ENCODE peak calls at places on chromosome 6, in ten cellular contexts. J is lower lobe of right lung, X is Right ventricle myocardium superior, G is psoas muscle, F is NCI-H1417, W is brain microvascular endothelial cell, I is GM20000, L is pancreas, K is type B pancreatic cell, R is GDM1. E is an unnamed sample.

GRCh38 chr6:158653577-158654354 is 3.9 kb downstream of the SYTL3 start:
- DNase-seq in L (no peak), F (no peak), K (peak; percentile 42), W (no peak), R (peak; percentile 62), I (peak; percentile 77), G (no peak), J (peak; percentile 70), X (peak; percentile 69), E (no peak)

GRCh38 chr6:63272397-63272796 is 47.4 kb downstream of the LGSN start:
- DNase-seq in G (no peak), I (peak; percentile 51), X (no peak), F (peak; percentile 68), L (no peak), J (no peak), R (no peak), K (no peak), W (no peak), E (peak; percentile 64)

GRCh38 chr6:48754631-48755030 is 643.6 kb upstream of the PTCHD4 start:
- DNase-seq in L (no peak), K (no peak), X (no peak), W (no peak), J (no peak), I (no peak), F (no peak), R (no peak), G (no peak), E (no peak)

GRCh38 chr6:33314515-33314942 is 651 bp upstream of the TAPBP start:
- DNase-seq in J (peak; percentile 76), X (peak; percentile 64), W (peak; percentile 89), I (peak; percentile 75), K (no peak), R (peak; percentile 25), F (peak; percentile 64), G (peak; percentile 68), L (peak; percentile 49), E (peak; percentile 89)

GRCh38 chr6:7087491-7087979 is 20.2 kb upstream of the RREB1 start:
- DNase-seq in F (no peak), I (no peak), R (no peak), G (no peak), L (no peak), X (no peak), K (no peak), W (no peak), J (no peak), E (no peak)

GRCh38 chr6:34074064-34074739 is 71.7 kb downstream of the GRM4 start:
- DNase-seq in I (no peak), K (no peak), J (no peak), F (peak; percentile 46), W (no peak), G (no peak), L (no peak), R (no peak), X (no peak), E (no peak)

GRCh38 chr6:166677941-166678340 is 50.9 kb upstream of the RPS6KA2 start:
- DNase-seq in X (no peak), J (no peak), I (no peak), K (no peak), W (no peak), F (no peak), L (peak; percentile 74), R (no peak), G (no peak), E (no peak)

GRCh38 chr6:40299666-40300065 is 287.5 kb downstream of the LRFN2 start:
- DNase-seq in K (no peak), F (peak; percentile 63), G (no peak), J (no peak), I (no peak), R (no peak), L (no peak), W (no peak), X (no peak), E (no peak)

GRCh38 chr6:43966374-43966658 is 160.9 kb downstream of the MRPL14 start:
- DNase-seq in W (no peak), R (no peak), I (no peak), F (no peak), J (no peak), G (no peak), X (no peak), L (no peak), K (no peak), E (no peak)

GRCh38 chr6:44059359-44060342 is 67.6 kb downstream of the MRPL14 start:
- DNase-seq in K (no peak), L (no peak), R (no peak), I (no peak), G (no peak), J (peak; percentile 84), X (peak; percentile 86), F (no peak), W (no peak), E (no peak)

GRCh38 chr6:32153835-32154513 is at the start of gene PPT2:
- DNase-seq in G (peak; percentile 95), R (peak; percentile 75), L (peak; percentile 77), W (peak; percentile 93), F (peak; percentile 92), J (peak; percentile 81), K (peak; percentile 86), X (peak; percentile 93), I (peak; percentile 71), E (peak; percentile 85)

GRCh38 chr6:105204331-105204730 is 24.5 kb upstream of the POPDC3 start:
- DNase-seq in I (no peak), G (no peak), K (no peak), F (no peak), W (no peak), L (no peak), X (no peak), R (no peak), J (no peak), E (no peak)

GRCh38 chr6:31970604-31971271 is 1.2 kb downstream of the DXO start:
- DNase-seq in L (peak; percentile 70), G (peak; percentile 61), R (no peak), F (peak; percentile 69), K (no peak), W (no peak), I (no peak), J (peak; percentile 51), X (no peak), E (no peak)

GRCh38 chr6:104829183-104829958 is 30.3 kb downstream of the HACE1 start:
- DNase-seq in K (no peak), F (no peak), I (no peak), W (no peak), R (no peak), X (no peak), G (no peak), J (no peak), L (no peak), E (no peak)

GRCh38 chr6:163457637-163458561 is 43.4 kb downstream of the QKI start:
- DNase-seq in X (no peak), K (no peak), J (no peak), G (no peak), L (no peak), I (no peak), R (no peak), W (peak; percentile 94), F (no peak), E (no peak)

GRCh38 chr6:159094444-159095252 is 49.9 kb upstream of the TAGAP start:
- DNase-seq in L (no peak), K (no peak), F (no peak), G (no peak), W (no peak), R (no peak), I (peak; percentile 66), J (no peak), X (no peak), E (no peak)

GRCh38 chr6:97765480-97765879 is 482.5 kb upstream of the MMS22L start:
- DNase-seq in L (no peak), G (no peak), R (no peak), F (peak; percentile 9), K (no peak), W (peak; percentile 15), J (no peak), I (no peak), X (no peak), E (no peak)

GRCh38 chr6:139521338-139521737 is 146.9 kb upstream of the CITED2 start:
- DNase-seq in F (no peak), R (no peak), X (no peak), I (no peak), G (no peak), J (no peak), L (no peak), K (no peak), W (no peak), E (no peak)

GRCh38 chr6:89611666-89612065 is 26.9 kb downstream of the LYRM2 start:
- DNase-seq in X (no peak), J (no peak), I (no peak), F (no peak), W (peak; percentile 6), L (no peak), G (no peak), R (no peak), K (no peak), E (no peak)

GRCh38 chr6:19664878-19665715 is 172.1 kb upstream of the ID4 start:
- DNase-seq in X (no peak), G (no peak), R (no peak), L (no peak), K (no peak), I (no peak), F (no peak), W (no peak), J (no peak), E (no peak)

GRCh38 chr6:30260036-30260504 is 46.9 kb upstream of the TRIM26 start:
- DNase-seq in L (no peak), X (no peak), W (no peak), F (no peak), I (peak; percentile 25), K (no peak), G (no peak), R (no peak), J (peak; percentile 53), E (no peak)

GRCh38 chr6:45170309-45170708 is 157.8 kb upstream of the RUNX2 start:
- DNase-seq in J (no peak), W (no peak), R (no peak), L (no peak), I (no peak), F (no peak), G (no peak), K (no peak), X (no peak), E (no peak)

GRCh38 chr6:158545043-158545966 is 14.6 kb upstream of the TMEM181 start:
- DNase-seq in I (no peak), G (no peak), F (no peak), R (no peak), X (no peak), L (no peak), K (no peak), W (no peak), J (no peak), E (no peak)

GRCh38 chr6:116564921-116565872 is 6.1 kb upstream of the RWDD1 start:
- DNase-seq in J (peak; percentile 51), R (no peak), K (peak; percentile 65), F (no peak), W (no peak), X (peak; percentile 56), I (no peak), L (peak; percentile 22), G (peak; percentile 61), E (no peak)

GRCh38 chr6:82033631-82034211 is 213.8 kb downstream of the IBTK start:
- DNase-seq in R (no peak), G (peak; percentile 48), K (no peak), X (no peak), F (no peak), J (no peak), L (no peak), I (no peak), W (peak; percentile 37), E (no peak)

GRCh38 chr6:136150961-136151360 is 99.2 kb downstream of the MTFR2 start:
- DNase-seq in W (no peak), K (no peak), R (no peak), I (no peak), J (no peak), F (no peak), G (no peak), X (no peak), L (no peak), E (no peak)

GRCh38 chr6:131015192-131015591 is 47.9 kb downstream of the EPB41L2 start:
- DNase-seq in R (no peak), J (no peak), X (no peak), K (no peak), L (no peak), I (no peak), G (no peak), W (no peak), F (no peak), E (no peak)

GRCh38 chr6:47292944-47293343 is 16.8 kb downstream of the TNFRSF21 start:
- DNase-seq in J (no peak), R (no peak), I (no peak), L (no peak), G (no peak), X (no peak), K (no peak), F (no peak), W (peak; percentile 4), E (no peak)